ENCODE peak calls at places on chromosomes 3 and 15, in eight cellular contexts. U is breast epithelium, W is HepG2, Z is Panc1, C is K562, V is prostate gland, T is transverse colon, F is esophagus muscularis mucosa. S is an unnamed sample. For H3K9me3, the result is how much of the 10 kb centered on the place peaks cover.

GRCh38 chr3:196694202-196694638 is 17.8 kb downstream of the CEP19 start:
- DNase-seq in F (no peak), Z (no peak), V (no peak), C (no peak), W (no peak), U (no peak), T (no peak), S (no peak)

GRCh38 chr3:77259701-77260100 is 219.8 kb downstream of the ROBO2 start:
- DNase-seq in W (no peak), Z (no peak), T (peak), V (no peak), F (no peak), C (no peak), U (no peak), S (no peak)

GRCh38 chr3:160094562-160094961 is 105.9 kb downstream of the IL12A start:
- DNase-seq in T (no peak), W (no peak), Z (no peak), U (no peak), F (no peak), C (no peak), V (no peak), S (no peak)

GRCh38 chr15:75648156-75649000 is 666 bp downstream of the SNX33 start:
- DNase-seq in T (peak), C (peak), F (no peak), U (peak), W (peak), V (peak), Z (no peak), S (no peak)

GRCh38 chr3:79490165-79491028 is 277.4 kb downstream of the ROBO1 start:
- DNase-seq in U (peak), V (peak), Z (no peak), W (no peak), T (peak), F (no peak), C (no peak), S (no peak)

GRCh38 chr3:43998374-43998840 is 243.3 kb upstream of the TOPAZ1 start:
- DNase-seq in C (no peak), U (no peak), W (no peak), V (no peak), T (no peak), Z (no peak), F (no peak), S (no peak)

GRCh38 chr15:65067645-65068416 is at the start of gene RASL12:
- DNase-seq in F (no peak), W (no peak), V (no peak), Z (no peak), U (no peak), C (no peak), T (peak), S (no peak)

GRCh38 chr3:129352045-129352444 is 73.4 kb downstream of the HMCES start:
- DNase-seq in Z (no peak), C (no peak), U (no peak), F (no peak), V (no peak), W (no peak), T (no peak), S (no peak)

GRCh38 chr3:58347984-58348383 is 15.3 kb downstream of the PXK start:
- DNase-seq in T (no peak), V (no peak), W (no peak), Z (no peak), C (no peak), U (no peak), F (no peak), S (no peak)

GRCh38 chr3:185460719-185461350 is 38.0 kb downstream of the TMEM41A start:
- DNase-seq in U (no peak), T (no peak), C (peak), W (no peak), V (no peak), F (no peak), Z (peak), S (no peak)

GRCh38 chr3:125024817-125025216 is 31.0 kb downstream of the HEG1 start:
- DNase-seq in U (no peak), W (no peak), V (peak), T (no peak), Z (no peak), C (no peak), F (no peak), S (no peak)

GRCh38 chr3:132788299-132788698 is 66.1 kb upstream of the NPHP3 start:
- DNase-seq in T (no peak), F (no peak), W (no peak), C (no peak), Z (no peak), U (peak), V (peak), S (no peak)

GRCh38 chr15:89521605-89522004 is 25.2 kb upstream of the RHCG start:
- DNase-seq in U (no peak), W (no peak), F (peak), C (no peak), V (no peak), T (no peak), Z (no peak), S (no peak)

GRCh38 chr3:43023766-43024165 is 44.7 kb downstream of the GASK1A start:
- DNase-seq in T (no peak), Z (no peak), W (no peak), F (no peak), C (no peak), V (no peak), U (no peak), S (no peak)

GRCh38 chr3:23612296-23612891 is 193.4 kb upstream of the UBE2E1 start:
- DNase-seq in U (no peak), Z (peak), C (no peak), F (no peak), T (peak), V (no peak), W (no peak), S (no peak)

DNA sequence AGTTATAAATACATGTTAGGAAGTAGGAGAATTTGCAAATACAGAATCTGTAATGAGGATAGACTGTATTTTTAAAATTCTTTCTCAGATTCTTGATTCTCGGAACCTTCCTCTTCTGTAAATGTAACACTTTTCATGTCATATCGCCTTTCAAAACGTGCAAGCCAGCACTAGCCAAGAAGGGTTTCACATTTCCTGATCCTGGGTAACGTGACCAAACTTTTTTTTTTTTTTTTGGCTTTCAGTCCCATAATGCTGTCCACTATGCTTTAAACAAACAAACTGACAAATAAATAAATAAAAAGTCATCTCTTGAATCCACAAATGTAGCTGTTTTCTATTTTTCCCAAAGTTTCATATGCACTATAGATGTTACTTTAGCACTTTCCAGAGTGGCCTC is 208.3 kb downstream of the OSBPL10 start:
- DNase-seq in Z (no peak), C (no peak), T (no peak), V (no peak), F (no peak), W (no peak), U (no peak), S (no peak)
- TF ChIP-seq POLR2AphosphoS5 in Z (no peak), C (no peak), T (no peak), V (no peak), F (no peak), W (no peak), U (no peak), S (no peak)

GRCh38 chr15:26001201-26001600 is 138.1 kb upstream of the ATP10A start:
- DNase-seq in F (no peak), Z (no peak), W (no peak), T (no peak), C (no peak), V (no peak), U (no peak), S (no peak)
- H3K27ac ChIP-seq in F (no peak), Z (no peak), W (no peak), T (no peak), C (no peak), V (no peak), U (no peak), S (no peak)

GRCh38 chr15:45242289-45242688 is 9.7 kb upstream of the SLC28A2 start:
- DNase-seq in T (no peak), W (no peak), F (no peak), C (no peak), V (no peak), Z (no peak), U (no peak), S (no peak)
- H3K9me3 ChIP-seq in T (half or more), W (under half), F (under half), C (under half), V (under half), Z (under half), U (half or more), S (half or more)

GRCh38 chr3:157369712-157370447 is 66.8 kb upstream of the PTX3 start:
- DNase-seq in U (no peak), C (no peak), Z (no peak), T (no peak), W (no peak), V (no peak), F (no peak), S (no peak)
- TF ChIP-seq POLR2AphosphoS5 in U (no peak), C (no peak), Z (no peak), T (no peak), W (no peak), V (no peak), F (no peak), S (no peak)

GRCh38 chr3:13682331-13683013 is 133.5 kb downstream of the FBLN2 start:
- DNase-seq in U (no peak), V (no peak), F (no peak), C (no peak), Z (no peak), W (no peak), T (no peak), S (no peak)
- H3K27ac ChIP-seq in U (no peak), V (no peak), F (no peak), C (no peak), Z (no peak), W (no peak), T (no peak), S (no peak)

DNA sequence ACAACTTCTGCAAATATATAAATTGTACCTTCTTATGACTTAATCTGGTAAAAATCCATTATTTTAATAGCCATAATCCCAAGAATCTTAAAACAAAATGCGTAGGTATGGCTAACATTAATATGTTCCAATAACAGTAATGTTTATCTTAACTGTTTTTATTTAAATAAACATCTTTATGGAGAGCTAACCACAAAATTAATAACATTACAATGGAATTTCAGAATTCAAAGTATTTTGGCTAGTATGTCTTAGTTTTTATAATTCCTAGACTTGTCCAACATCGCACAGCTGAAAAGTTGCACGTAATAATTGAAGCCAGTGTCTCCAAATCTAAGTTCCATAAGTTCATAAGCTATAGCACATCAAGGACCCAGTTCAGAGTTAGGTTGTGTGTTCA is 47.6 kb downstream of the ANKRD28 start:
- DNase-seq in T (no peak), W (no peak), C (no peak), Z (no peak), V (no peak), U (no peak), F (no peak), S (no peak)
- H3K9me3 ChIP-seq in T (under half), W (under half), C (under half), Z (under half), V (under half), U (under half), F (under half), S (under half)